ENCODE peak calls at places on chromosomes 4 and X, in five cellular contexts. T, H, J, W and D are unnamed samples.

GRCh38 chrX:153727108-153727931 is 2.7 kb downstream of the ABCD1 start:
- DNase-seq in T (peak; percentile 74), W (peak; percentile 73), H (peak; percentile 59), J (peak; percentile 67), D (peak; percentile 92)

GRCh38 chr4:35538807-35539206 is 705.5 kb downstream of the ARAP2 start:
- DNase-seq in J (no peak), H (no peak), W (no peak), T (no peak), D (no peak)

GRCh38 chr4:174422893-174423256 is 99.4 kb downstream of the HPGD start:
- DNase-seq in J (no peak), H (no peak), T (no peak), W (no peak), D (no peak)

GRCh38 chr4:150283689-150284088 is 205.4 kb downstream of the DCLK2 start:
- DNase-seq in J (no peak), H (peak; percentile 89), W (no peak), T (no peak), D (peak; percentile 87)

GRCh38 chr4:89598602-89599001 is 238.4 kb downstream of the SNCA start:
- DNase-seq in H (peak; percentile 4), J (no peak), T (no peak), W (no peak), D (no peak)

GRCh38 chrX:134544614-134545255 is 84.8 kb downstream of the HPRT1 start:
- DNase-seq in T (no peak), J (no peak), H (no peak), W (no peak), D (no peak)

GRCh38 chr4:132992686-132993085 is 156.4 kb upstream of the PCDH10 start:
- DNase-seq in J (no peak), W (no peak), H (no peak), T (no peak), D (no peak)

GRCh38 chrX:115191490-115192243 is 2.5 kb downstream of the RBMXL3 start:
- DNase-seq in H (no peak), J (no peak), T (no peak), W (no peak), D (peak; percentile 35)

GRCh38 chr4:37567781-37568180 is 118.4 kb downstream of the RELL1 start:
- DNase-seq in J (no peak), H (no peak), T (no peak), W (no peak), D (no peak)

GRCh38 chr4:181796502-181796901 is 446.7 kb upstream of the TENM3 start:
- DNase-seq in W (no peak), H (peak; percentile 7), J (no peak), T (no peak), D (no peak)

GRCh38 chrX:16770970-16771482 is 15.2 kb upstream of the TXLNG start:
- DNase-seq in J (no peak), T (no peak), W (no peak), H (no peak), D (no peak)

GRCh38 chr4:168857009-168857408 is 153.0 kb downstream of the CBR4 start:
- DNase-seq in J (no peak), W (no peak), T (no peak), H (no peak), D (no peak)

GRCh38 chr4:82782626-82783025 is 16.0 kb downstream of the SCD5 start:
- DNase-seq in T (no peak), J (no peak), W (no peak), H (no peak), D (no peak)

GRCh38 chr4:123092603-123093002 is 170.2 kb upstream of the NUDT6 start:
- DNase-seq in H (no peak), T (no peak), J (no peak), W (no peak), D (no peak)

GRCh38 chr4:48779095-48779997 is 733 bp downstream of the FRYL start:
- DNase-seq in J (peak; percentile 73), W (peak; percentile 73), T (peak; percentile 87), H (peak; percentile 83), D (peak; percentile 89)

GRCh38 chr4:164779811-164780216 is 25.9 kb downstream of the SMIM31 start:
- DNase-seq in H (peak; percentile 80), W (no peak), T (no peak), J (no peak), D (peak; percentile 51)

GRCh38 chr4:176150283-176150682 is 45.1 kb downstream of the SPATA4 start:
- DNase-seq in H (peak; percentile 59), T (no peak), W (no peak), J (no peak), D (peak; percentile 32)

GRCh38 chrX:137549846-137550534 is 15.9 kb upstream of the ZIC3 start:
- DNase-seq in W (no peak), H (no peak), J (no peak), T (no peak), D (no peak)

GRCh38 chr4:161573836-161574235 is 590.0 kb downstream of the FSTL5 start:
- DNase-seq in T (no peak), W (no peak), H (no peak), J (no peak), D (no peak)

GRCh38 chr4:26936284-26937065 is 75.8 kb downstream of the STIM2 start:
- DNase-seq in J (no peak), H (no peak), T (peak; percentile 38), W (no peak), D (peak; percentile 66)

GRCh38 chrX:118508221-118508620 is 12.6 kb downstream of the DOCK11 start:
- DNase-seq in W (no peak), H (no peak), J (no peak), T (no peak), D (no peak)

GRCh38 chr4:110064295-110064694 is 134.1 kb downstream of the ELOVL6 start:
- DNase-seq in H (no peak), T (no peak), J (no peak), W (no peak), D (no peak)

GRCh38 chr4:13461511-13461910 is 22.6 kb downstream of the RAB28 start:
- DNase-seq in T (no peak), H (no peak), J (no peak), W (no peak), D (no peak)
- H3K36me3 ChIP-seq in T (peaks cover 4% of the 10 kb centered on the region), H (peaks cover 4% of the 10 kb centered on the region), J (no peaks in the 10 kb centered on the region), W (peaks cover 5% of the 10 kb centered on the region), D (no peaks in the 10 kb centered on the region)

GRCh38 chrX:123580871-123581270 is 152.0 kb downstream of the THOC2 start:
- DNase-seq in T (no peak), H (no peak), J (no peak), W (no peak), D (peak; percentile 51)
- H3K36me3 ChIP-seq in T (no peaks in the 10 kb centered on the region), H (no peaks in the 10 kb centered on the region), J (no peaks in the 10 kb centered on the region), W (no peaks in the 10 kb centered on the region), D (no peaks in the 10 kb centered on the region)

GRCh38 chr4:126209117-126209516 is 894.4 kb downstream of the FAT4 start:
- DNase-seq in H (peak; percentile 39), W (no peak), T (no peak), J (no peak), D (no peak)
- H3K36me3 ChIP-seq in H (no peaks in the 10 kb centered on the region), W (no peaks in the 10 kb centered on the region), T (no peaks in the 10 kb centered on the region), J (no peaks in the 10 kb centered on the region), D (no peaks in the 10 kb centered on the region)

GRCh38 chr4:1332686-1333085 is 14.3 kb upstream of the UVSSA start:
- DNase-seq in T (no peak), W (peak; percentile 17), J (no peak), H (no peak), D (peak; percentile 56)
- H3K36me3 ChIP-seq in T (peaks cover 39% of the 10 kb centered on the region), W (peaks cover 72% of the 10 kb centered on the region), J (peaks cover 10% of the 10 kb centered on the region), H (peaks cover 21% of the 10 kb centered on the region), D (peaks cover 61% of the 10 kb centered on the region)

DNA sequence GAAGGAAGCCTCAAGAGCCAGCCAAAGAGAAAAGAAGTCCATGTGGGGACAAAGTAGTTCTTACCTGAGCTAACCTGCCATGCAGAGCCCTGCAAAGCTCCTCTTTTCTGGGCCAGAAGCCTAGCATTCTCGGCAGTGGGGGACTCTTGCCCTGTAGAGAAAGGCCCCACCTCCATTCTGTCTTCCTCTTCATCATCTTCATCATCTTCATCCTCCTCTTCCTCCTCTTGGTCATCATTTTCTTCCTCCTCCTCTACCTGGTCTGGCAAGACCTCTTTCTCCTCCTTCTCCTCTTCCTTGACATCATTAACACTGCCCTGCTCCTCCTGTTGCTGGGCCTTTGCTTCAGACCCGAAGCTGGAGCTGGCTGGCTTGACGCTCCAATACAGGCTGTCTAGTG is 16.7 kb downstream of the LAS1L start:
- DNase-seq in T (no peak), W (no peak), H (no peak), J (no peak), D (no peak)
- H3K36me3 ChIP-seq in T (peaks cover 35% of the 10 kb centered on the region), W (peaks cover 25% of the 10 kb centered on the region), H (no peaks in the 10 kb centered on the region), J (peaks cover 6% of the 10 kb centered on the region), D (peaks cover 8% of the 10 kb centered on the region)

GRCh38 chr4:94654714-94655113 is 103.0 kb upstream of the BMPR1B start:
- DNase-seq in H (no peak), W (no peak), J (no peak), T (no peak), D (no peak)

GRCh38 chr4:94665500-94666398 is 92.0 kb upstream of the BMPR1B start:
- DNase-seq in T (no peak), J (no peak), W (no peak), H (no peak), D (no peak)

DNA sequence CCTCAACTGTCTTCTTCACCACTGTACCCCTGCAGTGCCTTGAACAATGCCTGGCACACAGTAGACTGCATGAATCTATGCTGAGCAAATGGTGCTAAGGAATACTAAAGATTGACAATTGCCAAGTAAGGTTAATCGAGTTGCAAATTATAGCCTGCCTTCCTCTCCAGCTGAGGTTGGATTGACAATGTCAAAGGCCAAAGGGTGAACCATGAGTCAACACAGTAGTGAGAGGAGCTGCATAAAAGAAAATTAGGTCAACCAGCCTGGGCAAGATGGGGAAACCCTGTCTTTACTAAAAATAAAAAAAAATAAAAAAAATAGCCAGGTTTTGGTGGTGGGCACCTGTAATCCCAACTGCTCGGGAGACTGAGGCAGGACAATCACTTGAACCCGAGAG is 97.1 kb upstream of the BMPR1B start:
- DNase-seq in W (no peak), H (no peak), J (no peak), T (no peak), D (no peak)
- H3K36me3 ChIP-seq in W (peaks cover 74% of the 10 kb centered on the region), H (peaks cover 59% of the 10 kb centered on the region), J (no peaks in the 10 kb centered on the region), T (peaks cover 61% of the 10 kb centered on the region), D (peaks cover 65% of the 10 kb centered on the region)

DNA sequence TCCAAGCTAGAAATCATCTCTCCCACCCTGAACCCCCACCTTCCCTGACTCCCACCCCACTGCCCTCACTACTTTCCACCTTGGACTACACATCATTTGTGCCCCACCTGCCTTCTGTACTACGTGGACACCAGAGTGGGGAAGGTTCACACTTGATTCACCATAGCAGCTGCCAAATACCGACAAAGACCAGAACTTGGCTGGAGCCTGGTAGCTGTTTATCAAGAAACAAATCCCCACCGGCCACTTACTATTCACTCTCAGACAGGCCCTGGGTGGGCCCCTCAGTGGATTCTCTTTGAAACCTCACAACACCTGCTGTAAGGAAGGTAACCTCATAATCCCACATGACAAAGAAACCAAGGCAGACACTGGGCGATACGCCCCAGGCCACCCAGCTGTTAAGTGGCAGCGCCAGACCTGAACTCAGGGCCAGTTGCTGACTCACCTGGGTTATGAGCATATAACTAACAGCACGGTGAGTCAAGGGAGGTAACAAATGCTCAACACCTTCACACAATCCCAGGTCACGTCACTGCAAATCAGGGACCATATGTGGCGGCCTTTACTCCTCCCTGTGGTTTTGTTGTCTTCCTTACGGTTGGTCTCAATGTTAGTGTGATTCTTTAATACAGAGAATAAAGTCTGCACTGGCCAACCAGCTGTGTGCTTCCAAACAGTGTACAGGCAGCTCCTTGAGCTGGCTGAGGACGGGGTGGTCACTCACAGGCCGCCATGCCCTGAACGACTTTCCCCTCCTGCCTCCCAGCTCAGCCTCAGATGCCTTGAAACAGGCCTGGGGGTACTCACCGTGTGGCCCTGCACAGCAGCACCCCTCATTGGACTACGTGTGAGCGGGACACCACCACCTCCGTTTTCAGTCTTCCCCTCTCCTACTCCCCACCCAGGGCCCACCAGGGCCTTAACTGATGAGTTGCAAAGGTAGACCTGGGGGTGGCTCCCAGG is 7.5 kb downstream of the WDR1 start:
- DNase-seq in W (no peak), H (peak; percentile 66), J (no peak), T (no peak), D (peak; percentile 87)
- H3K36me3 ChIP-seq in W (peaks cover 75% of the 10 kb centered on the region), H (peaks cover 37% of the 10 kb centered on the region), J (peaks cover 17% of the 10 kb centered on the region), T (peaks cover 69% of the 10 kb centered on the region), D (peaks cover 75% of the 10 kb centered on the region)